ENCODE peak calls at places on chromosome 17, in ten cellular contexts. R is Caco-2, T is progenitor cell of endocrine pancreas, Y is GM12892, X is GF-D8, P is endothelial cell, A is iPS-NIHi11, U is stomach, O is Caki2, B is AG10803. D is an unnamed sample.

GRCh38 chr17:72308744-72309395 is 188.1 kb downstream of the SOX9 start:
- DNase-seq in T (no peak), Y (no peak), R (no peak), X (no peak), U (no peak), O (no peak), B (no peak), P (no peak), A (no peak), D (no peak)

GRCh38 chr17:36127199-36127881 is 23.7 kb downstream of the CCL4 start:
- DNase-seq in A (no peak), R (no peak), B (no peak), O (no peak), U (no peak), T (no peak), Y (no peak), X (no peak), P (no peak), D (no peak)

GRCh38 chr17:79934653-79934970 is 95.4 kb upstream of the CBX4 start:
- DNase-seq in R (no peak), Y (no peak), U (no peak), T (no peak), B (no peak), O (no peak), X (no peak), P (no peak), A (no peak), D (no peak)

GRCh38 chr17:68981288-68981687 is 26.1 kb upstream of the ABCA8 start:
- DNase-seq in A (no peak), X (no peak), R (no peak), P (no peak), U (peak), Y (no peak), B (peak), O (peak), T (no peak), D (peak)

GRCh38 chr17:64005734-64006167 is 7.6 kb downstream of the PRR29 start:
- DNase-seq in X (peak), O (peak), Y (no peak), A (peak), P (no peak), B (no peak), T (no peak), U (peak), R (no peak), D (no peak)

GRCh38 chr17:78759203-78759968 is 22.7 kb downstream of the CYTH1 start:
- DNase-seq in R (no peak), O (no peak), X (peak), B (no peak), T (no peak), A (no peak), U (peak), P (no peak), Y (no peak), D (peak)

GRCh38 chr17:47742319-47743181 is 9.5 kb downstream of the TBX21 start:
- DNase-seq in T (peak), O (no peak), U (no peak), P (peak), Y (peak), X (no peak), R (peak), B (no peak), A (peak), D (no peak)

GRCh38 chr17:21218101-21218500 is 4.1 kb upstream of the TMEM11 start:
- DNase-seq in R (no peak), A (no peak), Y (no peak), X (no peak), U (no peak), O (no peak), B (no peak), P (no peak), T (no peak), D (peak)

GRCh38 chr17:4541041-4541327 is 14.2 kb downstream of the MYBBP1A start:
- DNase-seq in A (no peak), Y (no peak), T (no peak), X (no peak), B (no peak), P (no peak), R (no peak), U (no peak), O (no peak), D (no peak)

GRCh38 chr17:73342057-73342522 is 30.3 kb upstream of the CDC42EP4 start:
- DNase-seq in X (no peak), R (no peak), U (peak), T (no peak), P (peak), Y (no peak), B (peak), O (peak), A (peak), D (peak)

GRCh38 chr17:73621685-73622084 is 22.6 kb downstream of the SDK2 start:
- DNase-seq in A (no peak), P (no peak), T (no peak), U (no peak), O (no peak), X (no peak), B (no peak), Y (no peak), R (no peak), D (no peak)

GRCh38 chr17:73968680-73969079 is 234.8 kb upstream of the RPL38 start:
- DNase-seq in P (no peak), R (no peak), A (peak), X (no peak), O (no peak), T (no peak), U (no peak), Y (no peak), B (no peak), D (peak)

GRCh38 chr17:58333396-58334207 is 5.0 kb upstream of the TSPOAP1 start:
- DNase-seq in R (no peak), T (no peak), A (no peak), U (no peak), Y (peak), X (peak), B (no peak), P (no peak), O (no peak), D (no peak)

GRCh38 chr17:7782237-7782636 is 51.8 kb upstream of the KDM6B start:
- DNase-seq in B (peak), O (no peak), T (no peak), A (no peak), Y (no peak), P (no peak), R (no peak), U (no peak), X (no peak), D (no peak)

GRCh38 chr17:55152236-55152635 is 112.5 kb upstream of the HLF start:
- DNase-seq in B (no peak), X (no peak), O (peak), Y (no peak), R (no peak), T (no peak), P (no peak), A (no peak), U (no peak), D (no peak)

GRCh38 chr17:45437461-45438283 is 5.0 kb upstream of the ARHGAP27 start:
- DNase-seq in T (no peak), U (no peak), X (no peak), Y (no peak), O (no peak), R (no peak), P (no peak), A (peak), B (no peak), D (no peak)

GRCh38 chr17:30429155-30429554 is 48.1 kb upstream of the GOSR1 start:
- DNase-seq in B (peak), R (no peak), Y (no peak), T (no peak), A (no peak), U (no peak), O (no peak), X (no peak), P (no peak), D (no peak)

GRCh38 chr17:55420776-55421178 is 858 bp downstream of the MMD start:
- DNase-seq in O (no peak), R (peak), U (peak), Y (no peak), T (peak), A (peak), B (no peak), X (no peak), P (peak), D (no peak)

GRCh38 chr17:81339502-81340296 is 44.6 kb upstream of the SLC38A10 start:
- DNase-seq in R (peak), T (peak), A (no peak), B (no peak), O (peak), P (no peak), X (no peak), Y (no peak), U (no peak), D (peak)

GRCh38 chr17:31596382-31597323 is 205.2 kb downstream of the RAB11FIP4 start:
- DNase-seq in P (peak), Y (peak), U (no peak), R (no peak), O (peak), A (peak), X (peak), T (no peak), B (peak), D (peak)

GRCh38 chr17:8057691-8058114 is 18.8 kb downstream of the ALOX15B start:
- DNase-seq in P (peak), U (peak), O (peak), X (peak), B (peak), A (peak), Y (peak), T (no peak), R (peak), D (peak)

GRCh38 chr17:81961554-81962498 is 839 bp upstream of the NOTUM start:
- DNase-seq in A (peak), X (no peak), P (no peak), B (no peak), R (no peak), T (no peak), U (no peak), Y (no peak), O (no peak), D (no peak)

GRCh38 chr17:42422958-42423712 is at the start of gene CAVIN1:
- DNase-seq in T (peak), X (no peak), Y (peak), B (peak), O (peak), R (peak), A (peak), U (peak), P (peak), D (no peak)

GRCh38 chr17:72915631-72916081 is 176.8 kb downstream of the SLC39A11 start:
- DNase-seq in X (no peak), B (no peak), A (no peak), T (no peak), O (no peak), P (no peak), U (no peak), Y (no peak), R (no peak), D (no peak)

GRCh38 chr17:80219777-80220708 is at the start of the genes SGSH and SLC26A11:
- DNase-seq in Y (peak), P (peak), U (peak), O (peak), T (peak), B (peak), A (peak), R (peak), X (no peak), D (no peak)

GRCh38 chr17:43169561-43170139 is 1.4 kb upstream of the NBR1 start:
- DNase-seq in P (peak), U (peak), Y (peak), A (peak), O (no peak), T (no peak), R (peak), B (peak), X (no peak), D (peak)

GRCh38 chr17:17792143-17792550 is 44.6 kb downstream of the SREBF1 start:
- DNase-seq in X (no peak), O (no peak), T (no peak), P (no peak), R (no peak), B (no peak), A (no peak), U (no peak), Y (no peak), D (no peak)

GRCh38 chr17:42872251-42872965 is 21.4 kb downstream of the AOC3 start:
- DNase-seq in U (no peak), P (no peak), B (no peak), A (no peak), X (no peak), T (no peak), Y (no peak), R (no peak), O (no peak), D (no peak)

GRCh38 chr17:17109231-17109630 is 67.0 kb downstream of the MPRIP start:
- DNase-seq in X (no peak), T (no peak), R (no peak), Y (no peak), P (no peak), O (no peak), U (peak), A (no peak), B (no peak), D (no peak)

GRCh38 chr17:41539071-41539492 is 11.0 kb upstream of the KRT19 start:
- DNase-seq in P (no peak), O (no peak), R (no peak), U (no peak), B (no peak), Y (no peak), X (no peak), T (no peak), A (no peak), D (no peak)

GRCh38 chr17:59151007-59151406 is 4.0 kb downstream of the SKA2 start:
- DNase-seq in B (no peak), P (no peak), A (no peak), R (no peak), T (no peak), Y (no peak), U (no peak), O (no peak), X (no peak), D (no peak)

GRCh38 chr17:43927101-43927935 is 15.0 kb downstream of the PPY start:
- DNase-seq in U (peak), R (no peak), A (peak), X (no peak), Y (no peak), P (no peak), O (no peak), T (no peak), B (no peak), D (no peak)

GRCh38 chr17:39601010-39601597 is 6.6 kb downstream of the NEUROD2 start:
- DNase-seq in X (no peak), U (no peak), O (no peak), B (no peak), T (no peak), A (no peak), R (no peak), Y (no peak), P (no peak), D (no peak)

GRCh38 chr17:58341861-58342475 is 10.0 kb downstream of the SUPT4H1 start:
- DNase-seq in T (no peak), X (no peak), A (no peak), B (no peak), P (no peak), O (no peak), R (no peak), Y (no peak), U (no peak), D (no peak)

GRCh38 chr17:83152745-83153611 is 73.6 kb downstream of the METRNL start:
- DNase-seq in B (no peak), P (no peak), X (no peak), U (no peak), O (no peak), T (no peak), R (no peak), Y (no peak), A (no peak), D (peak)

GRCh38 chr17:74960739-74961342 is 11.7 kb downstream of the HID1 start:
- DNase-seq in P (peak), R (peak), Y (peak), O (peak), X (peak), A (peak), B (peak), T (peak), U (peak), D (peak)

GRCh38 chr17:5418858-5419355 is 555 bp downstream of the NUP88 start:
- DNase-seq in Y (peak), X (peak), O (peak), T (no peak), B (no peak), U (peak), P (no peak), A (peak), R (no peak), D (peak)

GRCh38 chr17:8997994-8998628 is 23.2 kb upstream of the NTN1 start:
- DNase-seq in P (peak), R (peak), O (peak), B (peak), T (peak), Y (peak), A (peak), X (no peak), U (peak), D (peak)

D was measured in MV-4-11.